ENCODE peak calls at places on chromosomes 12 and 14, in four cellular contexts. One of them, this sample, is unnamed.

GRCh38 chr14:58807271-58807670 is 169.5 kb downstream of the DACT1 start:
- DNase-seq in K562: no peak
- DNase-seq in HCT116: no peak
- DNase-seq in endothelial cell of umbilical vein: no peak
- DNase-seq in this sample: no peak

GRCh38 chr12:70724444-70724843 is 87.2 kb upstream of the PTPRB start:
- DNase-seq in K562: no peak
- DNase-seq in HCT116: peak
- DNase-seq in endothelial cell of umbilical vein: peak
- DNase-seq in this sample: no peak

GRCh38 chr12:52741378-52742195 is 35.6 kb downstream of the KRT76 start:
- DNase-seq in K562: peak
- DNase-seq in HCT116: peak
- DNase-seq in endothelial cell of umbilical vein: peak
- DNase-seq in this sample: peak

GRCh38 chr14:100282766-100283419 is 23.4 kb downstream of the SLC25A29 start:
- DNase-seq in K562: no peak
- DNase-seq in HCT116: no peak
- DNase-seq in endothelial cell of umbilical vein: no peak
- DNase-seq in this sample: no peak

GRCh38 chr12:4958697-4959375 is 49.1 kb downstream of the KCNA1 start:
- DNase-seq in K562: peak
- DNase-seq in HCT116: no peak
- DNase-seq in endothelial cell of umbilical vein: no peak
- DNase-seq in this sample: no peak

GRCh38 chr14:37088816-37089215 is 83.6 kb downstream of the SLC25A21 start:
- DNase-seq in K562: no peak
- DNase-seq in HCT116: no peak
- DNase-seq in endothelial cell of umbilical vein: no peak
- DNase-seq in this sample: peak

GRCh38 chr14:39434401-39434800 is 2.2 kb upstream of the FBXO33 start:
- DNase-seq in K562: no peak
- DNase-seq in HCT116: no peak
- DNase-seq in endothelial cell of umbilical vein: no peak
- DNase-seq in this sample: no peak

GRCh38 chr14:89391123-89391522 is 25.9 kb downstream of the FOXN3 start:
- DNase-seq in K562: no peak
- DNase-seq in HCT116: no peak
- DNase-seq in endothelial cell of umbilical vein: no peak
- DNase-seq in this sample: no peak

GRCh38 chr12:64990991-64991570 is 130.0 kb downstream of the WIF1 start:
- DNase-seq in K562: no peak
- DNase-seq in HCT116: no peak
- DNase-seq in endothelial cell of umbilical vein: no peak
- DNase-seq in this sample: no peak

GRCh38 chr14:30443368-30444007 is 115.5 kb upstream of the G2E3 start:
- DNase-seq in K562: no peak
- DNase-seq in HCT116: peak
- DNase-seq in endothelial cell of umbilical vein: peak
- DNase-seq in this sample: peak

GRCh38 chr14:28102814-28103213 is 663.8 kb upstream of the FOXG1 start:
- DNase-seq in K562: no peak
- DNase-seq in HCT116: no peak
- DNase-seq in endothelial cell of umbilical vein: no peak
- DNase-seq in this sample: no peak

GRCh38 chr12:25592725-25593495 is 39.8 kb upstream of the LMNTD1 start:
- DNase-seq in K562: no peak
- DNase-seq in HCT116: no peak
- DNase-seq in endothelial cell of umbilical vein: no peak
- DNase-seq in this sample: no peak

GRCh38 chr12:57741413-57741789 is 2.9 kb upstream of the AGAP2 start:
- DNase-seq in K562: no peak
- DNase-seq in HCT116: no peak
- DNase-seq in endothelial cell of umbilical vein: no peak
- DNase-seq in this sample: no peak

GRCh38 chr14:70730393-70730792 is 78.9 kb downstream of the MAP3K9 start:
- DNase-seq in K562: no peak
- DNase-seq in HCT116: no peak
- DNase-seq in endothelial cell of umbilical vein: no peak
- DNase-seq in this sample: no peak

GRCh38 chr12:96014932-96015599 is 18.9 kb upstream of the HAL start:
- DNase-seq in K562: no peak
- DNase-seq in HCT116: no peak
- DNase-seq in endothelial cell of umbilical vein: no peak
- DNase-seq in this sample: no peak

GRCh38 chr14:97523936-97524335 is 726.8 kb downstream of the VRK1 start:
- DNase-seq in K562: no peak
- DNase-seq in HCT116: peak
- DNase-seq in endothelial cell of umbilical vein: no peak
- DNase-seq in this sample: no peak

GRCh38 chr12:130104596-130105253 is 57.5 kb upstream of the FZD10 start:
- DNase-seq in K562: no peak
- DNase-seq in HCT116: no peak
- DNase-seq in endothelial cell of umbilical vein: no peak
- DNase-seq in this sample: no peak

GRCh38 chr12:123149828-123150272 is 1.0 kb downstream of the PITPNM2 start:
- DNase-seq in K562: no peak
- DNase-seq in HCT116: no peak
- DNase-seq in endothelial cell of umbilical vein: no peak
- DNase-seq in this sample: no peak

GRCh38 chr12:110270125-110270962 is 10.7 kb upstream of the ATP2A2 start:
- DNase-seq in K562: peak
- DNase-seq in HCT116: no peak
- DNase-seq in endothelial cell of umbilical vein: no peak
- DNase-seq in this sample: no peak

GRCh38 chr14:86646688-86647687 is 1117.0 kb downstream of the FLRT2 start:
- DNase-seq in K562: no peak
- DNase-seq in HCT116: no peak
- DNase-seq in endothelial cell of umbilical vein: no peak
- DNase-seq in this sample: no peak

GRCh38 chr12:113374823-113375428 is 16.5 kb downstream of the PLBD2 start:
- DNase-seq in K562: no peak
- DNase-seq in HCT116: no peak
- DNase-seq in endothelial cell of umbilical vein: no peak
- DNase-seq in this sample: no peak
- TF ChIP-seq POLR2AphosphoS5 in K562: no peak
- TF ChIP-seq POLR2AphosphoS5 in HCT116: no peak
- TF ChIP-seq POLR2AphosphoS5 in endothelial cell of umbilical vein: no peak
- TF ChIP-seq POLR2AphosphoS5 in this sample: no peak

DNA sequence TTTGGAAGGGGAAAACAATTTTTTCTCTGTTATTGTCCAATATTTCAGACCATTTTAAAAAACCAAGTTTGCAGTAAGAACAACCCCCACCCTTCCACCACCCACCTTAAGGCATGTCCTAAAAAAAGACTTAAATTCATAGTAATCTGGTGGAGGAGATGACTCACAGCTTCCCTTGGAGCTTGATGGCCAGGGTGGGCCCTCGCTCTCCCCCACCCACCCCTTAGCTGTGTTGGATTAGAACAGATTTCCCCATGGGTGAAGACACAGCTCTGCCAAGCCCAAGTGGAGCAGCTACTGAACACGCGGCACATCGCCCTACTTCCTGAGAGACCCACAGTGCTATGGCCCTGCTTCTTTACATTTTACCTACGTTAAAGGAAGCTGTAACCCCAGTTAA is 140.3 kb downstream of the GCH1 start:
- DNase-seq in K562: peak
- DNase-seq in HCT116: no peak
- DNase-seq in endothelial cell of umbilical vein: peak
- DNase-seq in this sample: no peak
- H3K4me3 ChIP-seq in K562: no peak
- H3K4me3 ChIP-seq in HCT116: no peak
- H3K4me3 ChIP-seq in endothelial cell of umbilical vein: no peak
- H3K4me3 ChIP-seq in this sample: no peak

DNA sequence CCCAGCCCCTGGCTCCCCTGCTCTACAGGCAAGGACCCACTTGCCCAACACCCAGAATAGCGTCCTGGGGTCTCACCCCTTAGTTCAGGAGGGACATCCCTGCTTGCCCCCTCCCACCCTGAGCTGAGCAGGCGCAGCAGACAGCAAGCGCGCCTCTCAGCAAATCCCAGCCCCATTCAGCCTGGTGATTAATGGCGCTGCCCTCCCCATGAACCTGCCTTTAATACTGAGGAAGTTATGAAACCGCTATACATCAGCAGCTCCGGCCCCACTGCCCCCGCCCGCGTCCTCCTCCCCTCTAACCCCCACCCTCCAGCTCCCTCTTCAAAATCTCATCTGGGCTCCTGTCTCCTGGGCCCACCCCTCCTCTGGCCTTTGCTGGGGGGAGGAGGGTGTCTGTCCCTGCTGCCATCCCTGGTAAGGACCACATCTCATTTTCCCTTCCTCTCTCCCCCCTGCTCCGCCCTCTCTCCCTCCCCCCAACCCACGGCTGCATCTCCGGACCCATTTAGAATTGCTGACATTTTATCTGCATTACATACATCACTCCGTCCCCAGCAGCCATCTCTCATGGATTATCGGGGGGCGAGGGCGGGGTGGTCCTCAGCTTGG is 7.1 kb upstream of the SMUG1 start:
- DNase-seq in K562: peak
- DNase-seq in HCT116: no peak
- DNase-seq in endothelial cell of umbilical vein: peak
- DNase-seq in this sample: no peak
- TF ChIP-seq EZH2 in K562: no peak
- TF ChIP-seq EZH2 in HCT116: no peak
- TF ChIP-seq EZH2 in endothelial cell of umbilical vein: peak
- TF ChIP-seq EZH2 in this sample: no peak

GRCh38 chr12:12721251-12721689 is 4.1 kb downstream of the CDKN1B start:
- DNase-seq in K562: no peak
- DNase-seq in HCT116: no peak
- DNase-seq in endothelial cell of umbilical vein: no peak
- DNase-seq in this sample: no peak
- TF ChIP-seq POLR2AphosphoS5 in K562: no peak
- TF ChIP-seq POLR2AphosphoS5 in HCT116: no peak
- TF ChIP-seq POLR2AphosphoS5 in endothelial cell of umbilical vein: no peak
- TF ChIP-seq POLR2AphosphoS5 in this sample: no peak

GRCh38 chr14:104977681-104978647 is at the start of gene AHNAK2:
- DNase-seq in K562: peak
- DNase-seq in HCT116: peak
- DNase-seq in endothelial cell of umbilical vein: peak
- DNase-seq in this sample: no peak
- H3K4me3 ChIP-seq in K562: peak
- H3K4me3 ChIP-seq in HCT116: peak
- H3K4me3 ChIP-seq in endothelial cell of umbilical vein: no peak
- H3K4me3 ChIP-seq in this sample: peak

DNA sequence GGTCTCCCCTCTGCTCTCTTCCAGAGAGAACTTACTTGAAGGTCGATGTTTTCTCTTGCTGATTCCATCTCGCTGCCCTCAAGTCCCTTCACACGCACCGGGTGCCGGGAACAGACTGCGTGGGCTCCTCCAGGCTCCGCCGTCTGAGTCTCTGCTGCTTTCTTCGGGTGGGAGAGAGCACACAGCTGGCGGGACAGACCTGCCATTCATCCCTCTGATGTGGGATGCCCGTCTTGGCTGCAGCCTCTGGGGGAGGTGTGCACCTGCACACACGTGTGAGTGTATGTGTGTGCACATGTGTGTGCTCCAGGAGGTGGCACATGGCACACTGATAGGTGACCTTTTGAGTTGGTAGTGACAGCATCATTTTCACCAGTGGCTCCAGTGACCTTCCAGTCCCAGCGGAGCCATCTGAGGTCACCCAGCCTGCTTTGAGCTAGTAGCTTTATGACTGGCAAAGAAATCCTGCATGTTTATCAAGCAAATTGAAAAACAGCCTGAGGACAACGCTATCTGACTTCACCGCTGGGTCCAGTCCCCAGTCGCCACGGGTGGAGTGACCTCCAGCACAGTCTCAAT is at the start of gene NINJ2:
- DNase-seq in K562: no peak
- DNase-seq in HCT116: no peak
- DNase-seq in endothelial cell of umbilical vein: no peak
- DNase-seq in this sample: no peak
- TF ChIP-seq EZH2 in K562: no peak
- TF ChIP-seq EZH2 in HCT116: no peak
- TF ChIP-seq EZH2 in endothelial cell of umbilical vein: no peak
- TF ChIP-seq EZH2 in this sample: no peak